ENCODE peak calls at places on chromosomes 6 and 20, in eight cellular contexts. W is GM04504; N is fibroblast of pulmonary artery; A is naive thymus-derived CD4-positive, alpha-beta T cell; M is AG08396; L is cardiac septum; F is OCI-M1; E is cardiac muscle cell. J is an unnamed sample.

GRCh38 chr6:36615018-36615761 is 21.0 kb downstream of the SRSF3 start:
- DNase-seq in A (no peak), M (peak), W (no peak), L (peak), N (peak), F (peak), E (peak), J (no peak)

GRCh38 chr6:131061041-131061770 is 1.8 kb downstream of the EPB41L2 start:
- DNase-seq in A (no peak), E (peak), L (no peak), N (peak), W (no peak), M (no peak), F (peak), J (no peak)

GRCh38 chr20:7579888-7580287 is 360.4 kb downstream of the HAO1 start:
- DNase-seq in F (no peak), N (peak), W (no peak), M (no peak), A (no peak), E (no peak), L (no peak), J (no peak)

GRCh38 chr6:135600931-135601330 is 103.4 kb upstream of the AHI1 start:
- DNase-seq in N (no peak), A (no peak), E (no peak), F (no peak), W (no peak), L (no peak), M (no peak), J (no peak)

GRCh38 chr6:55822815-55823214 is 52.6 kb downstream of the BMP5 start:
- DNase-seq in W (no peak), M (no peak), L (no peak), F (no peak), E (peak), A (no peak), N (peak), J (no peak)

GRCh38 chr20:51446656-51447055 is 95.9 kb downstream of the NFATC2 start:
- DNase-seq in M (peak), W (peak), E (peak), L (no peak), F (no peak), A (no peak), N (peak), J (no peak)

GRCh38 chr6:119524410-119524809 is 174.8 kb upstream of the MAN1A1 start:
- DNase-seq in M (no peak), N (no peak), W (no peak), F (peak), E (no peak), L (no peak), A (no peak), J (no peak)

GRCh38 chr6:153436346-153436745 is 305.3 kb upstream of the RGS17 start:
- DNase-seq in A (no peak), N (no peak), E (no peak), W (no peak), F (no peak), M (no peak), L (no peak), J (no peak)

GRCh38 chr6:28543671-28544131 is 18.0 kb downstream of the GPX5 start:
- DNase-seq in F (peak), L (no peak), W (no peak), M (no peak), E (peak), N (peak), A (peak), J (no peak)

GRCh38 chr20:60262967-60263603 is 304.9 kb downstream of the CDH26 start:
- DNase-seq in F (peak), L (peak), W (no peak), A (peak), E (no peak), M (no peak), N (no peak), J (no peak)

GRCh38 chr20:35395728-35396127 is 16.0 kb downstream of the UQCC1 start:
- DNase-seq in L (no peak), F (no peak), W (peak), N (peak), A (no peak), E (peak), M (peak), J (peak)

GRCh38 chr6:152696543-152696942 is 1.2 kb upstream of the MYCT1 start:
- DNase-seq in L (no peak), F (no peak), A (no peak), W (no peak), N (peak), M (peak), E (peak), J (no peak)

GRCh38 chr6:170057961-170058877 is 232.7 kb downstream of the DLL1 start:
- DNase-seq in F (no peak), M (no peak), W (no peak), E (no peak), L (peak), A (no peak), N (no peak), J (no peak)

GRCh38 chr6:128487746-128488145 is 32.7 kb downstream of the PTPRK start:
- DNase-seq in A (no peak), M (no peak), W (no peak), L (no peak), F (no peak), N (peak), E (peak), J (no peak)

GRCh38 chr20:3167738-3168078 is 5.6 kb downstream of the LZTS3 start:
- DNase-seq in N (no peak), E (no peak), A (no peak), W (no peak), L (no peak), M (no peak), F (no peak), J (no peak)

GRCh38 chr6:96899019-96899418 is 1.3 kb upstream of the NDUFAF4 start:
- DNase-seq in N (peak), A (no peak), F (peak), L (no peak), M (peak), W (peak), E (peak), J (no peak)

GRCh38 chr20:62936996-62937352 is 973 bp upstream of the GID8 start:
- DNase-seq in E (peak), A (no peak), N (peak), M (peak), F (no peak), L (no peak), W (no peak), J (no peak)

GRCh38 chr6:30826961-30827342 is 57.4 kb upstream of the DDR1 start:
- DNase-seq in E (no peak), N (no peak), W (no peak), F (no peak), L (no peak), M (no peak), A (no peak), J (no peak)

GRCh38 chr6:71250050-71250689 is 38.4 kb upstream of the OGFRL1 start:
- DNase-seq in F (peak), A (no peak), N (peak), M (peak), E (peak), W (peak), L (no peak), J (no peak)

GRCh38 chr20:38957477-38957876 is 4.7 kb upstream of the DHX35 start:
- DNase-seq in E (no peak), F (no peak), A (no peak), L (no peak), W (no peak), N (no peak), M (no peak), J (no peak)

GRCh38 chr6:2793491-2794151 is 28.4 kb downstream of the WRNIP1 start:
- DNase-seq in A (no peak), N (no peak), E (no peak), L (no peak), W (no peak), F (peak), M (no peak), J (no peak)

GRCh38 chr6:134464690-134465411 is 146.9 kb upstream of the SGK1 start:
- DNase-seq in L (no peak), A (no peak), F (no peak), M (no peak), W (no peak), E (peak), N (peak), J (no peak)

GRCh38 chr20:47784599-47785320 is 521 bp downstream of the SULF2 start:
- DNase-seq in A (no peak), F (no peak), N (peak), E (peak), W (no peak), M (peak), L (no peak), J (no peak)

GRCh38 chr20:18190466-18191233 is 53.0 kb downstream of the KAT14 start:
- DNase-seq in L (no peak), E (no peak), W (no peak), A (no peak), N (no peak), M (no peak), F (no peak), J (no peak)

GRCh38 chr6:12064125-12064524 is 52.0 kb downstream of the HIVEP1 start:
- DNase-seq in F (no peak), W (peak), E (no peak), L (no peak), N (no peak), M (no peak), A (no peak), J (no peak)

GRCh38 chr20:6212903-6213302 is 90.1 kb upstream of the FERMT1 start:
- DNase-seq in N (no peak), F (no peak), E (no peak), M (no peak), A (no peak), W (no peak), L (no peak), J (no peak)

GRCh38 chr6:41022294-41022693 is 16.7 kb downstream of the UNC5CL start:
- DNase-seq in E (peak), W (no peak), L (no peak), F (no peak), N (peak), M (no peak), A (no peak), J (no peak)

GRCh38 chr20:62931464-62931863 is 5.2 kb upstream of the DIDO1 start:
- DNase-seq in F (no peak), W (no peak), E (no peak), A (no peak), N (no peak), L (no peak), M (no peak), J (no peak)

GRCh38 chr20:57999465-58000111 is 228.9 kb downstream of the ANKRD60 start:
- DNase-seq in E (peak), N (no peak), W (no peak), M (no peak), A (no peak), F (no peak), L (no peak), J (no peak)

GRCh38 chr20:62791301-62792181 is 4.7 kb upstream of the MRGBP start:
- DNase-seq in F (peak), W (peak), M (peak), L (peak), E (peak), A (peak), N (peak), J (no peak)

GRCh38 chr20:38302721-38303120 is 1.2 kb upstream of the BPI start:
- DNase-seq in W (no peak), M (no peak), F (no peak), L (no peak), E (no peak), A (no peak), N (no peak), J (no peak)

J was measured in thoracic aorta.